ENCODE peak calls at places on chromosomes 7 and 10, in ten cellular contexts. P is COR-L47; W is heart right ventricle; I is activated CD8-positive, alpha-beta T cell treated with anti-CD3 and anti-CD28 coated beads for 36 hours; N is coronary artery; A is NB4; F is midbrain; D is amniotic epithelial cell; Z is M059J; R is osteoblast. Q is an unnamed sample.

GRCh38 chr10:112843623-112844022 is 106.4 kb upstream of the TCF7L2 start:
- DNase-seq in P (no peak), W (no peak), I (no peak), N (no peak), A (peak; percentile 57), F (no peak), D (peak; percentile 79), Z (no peak), R (no peak), Q (no peak)

GRCh38 chr7:3336042-3336665 is 35.1 kb downstream of the SDK1 start:
- DNase-seq in P (no peak), W (no peak), I (no peak), N (no peak), A (no peak), F (no peak), D (no peak), Z (no peak), R (peak; percentile 5), Q (no peak)

GRCh38 chr7:155589001-155589980 is 42.9 kb upstream of the CNPY1 start:
- DNase-seq in P (no peak), W (no peak), I (no peak), N (no peak), A (peak; percentile 58), F (no peak), D (no peak), Z (no peak), R (peak; percentile 75), Q (peak; percentile 91)

GRCh38 chr7:45657136-45657889 is 83.1 kb downstream of the ADCY1 start:
- DNase-seq in P (no peak), W (no peak), I (no peak), N (no peak), A (no peak), F (no peak), D (no peak), Z (no peak), R (no peak), Q (no peak)

GRCh38 chr7:55432937-55433784 is 68.0 kb downstream of the LANCL2 start:
- DNase-seq in P (peak; percentile 51), W (no peak), I (peak; percentile 33), N (no peak), A (peak; percentile 52), F (peak; percentile 13), D (peak; percentile 46), Z (peak; percentile 63), R (no peak), Q (no peak)

GRCh38 chr7:30347226-30348082 is 63.1 kb downstream of the ZNRF2 start:
- DNase-seq in P (no peak), W (no peak), I (no peak), N (no peak), A (peak; percentile 24), F (no peak), D (no peak), Z (peak; percentile 70), R (peak; percentile 56), Q (no peak)

GRCh38 chr10:4431114-4431862 is 394.7 kb upstream of the AKR1E2 start:
- DNase-seq in P (no peak), W (no peak), I (no peak), N (no peak), A (no peak), F (no peak), D (peak; percentile 83), Z (peak; percentile 52), R (no peak), Q (no peak)

GRCh38 chr7:130047801-130048200 is 3.4 kb downstream of the ZC3HC1 start:
- DNase-seq in P (no peak), W (no peak), I (no peak), N (no peak), A (no peak), F (no peak), D (no peak), Z (no peak), R (no peak), Q (no peak)

GRCh38 chr10:35216303-35216905 is 89.8 kb downstream of the CREM start:
- DNase-seq in P (no peak), W (peak; percentile 22), I (peak; percentile 56), N (no peak), A (peak; percentile 14), F (peak; percentile 41), D (no peak), Z (peak; percentile 29), R (no peak), Q (no peak)

GRCh38 chr7:46363688-46364087 is 442.6 kb upstream of the IGFBP3 start:
- DNase-seq in P (peak; percentile 5), W (no peak), I (no peak), N (no peak), A (no peak), F (no peak), D (no peak), Z (no peak), R (no peak), Q (no peak)

GRCh38 chr10:11511325-11511724 is 100.1 kb downstream of the USP6NL start:
- DNase-seq in P (no peak), W (no peak), I (no peak), N (no peak), A (no peak), F (no peak), D (no peak), Z (no peak), R (no peak), Q (no peak)

GRCh38 chr10:97494151-97494550 is 4.1 kb downstream of the MMS19 start:
- DNase-seq in P (no peak), W (no peak), I (no peak), N (no peak), A (no peak), F (peak; percentile 68), D (no peak), Z (no peak), R (no peak), Q (no peak)

GRCh38 chr10:71316081-71316785 is 2.8 kb upstream of the SLC29A3 start:
- DNase-seq in P (no peak), W (no peak), I (peak; percentile 61), N (no peak), A (peak; percentile 49), F (no peak), D (peak; percentile 33), Z (no peak), R (no peak), Q (no peak)

GRCh38 chr7:1225462-1226154 is 7.1 kb upstream of the UNCX start:
- DNase-seq in P (no peak), W (no peak), I (peak; percentile 60), N (no peak), A (peak; percentile 76), F (no peak), D (no peak), Z (no peak), R (peak; percentile 96), Q (no peak)

GRCh38 chr7:151888716-151889115 is 11.8 kb upstream of the PRKAG2 start:
- DNase-seq in P (no peak), W (no peak), I (no peak), N (peak; percentile 46), A (no peak), F (no peak), D (no peak), Z (no peak), R (no peak), Q (no peak)

GRCh38 chr7:14235056-14235455 is 245.6 kb upstream of the ETV1 start:
- DNase-seq in P (no peak), W (no peak), I (no peak), N (no peak), A (no peak), F (no peak), D (no peak), Z (no peak), R (no peak), Q (no peak)

GRCh38 chr7:126302639-126303038 is 950.1 kb downstream of the GRM8 start:
- DNase-seq in P (no peak), W (no peak), I (no peak), N (no peak), A (peak; percentile 19), F (no peak), D (no peak), Z (no peak), R (no peak), Q (no peak)

GRCh38 chr7:45922810-45923209 is 1.7 kb upstream of the IGFBP3 start:
- DNase-seq in P (no peak), W (no peak), I (peak; percentile 25), N (no peak), A (no peak), F (no peak), D (no peak), Z (peak; percentile 43), R (no peak), Q (no peak)

GRCh38 chr7:117015258-117016184 is 62.2 kb downstream of the ST7 start:
- DNase-seq in P (no peak), W (no peak), I (peak; percentile 25), N (no peak), A (no peak), F (no peak), D (no peak), Z (no peak), R (no peak), Q (no peak)

GRCh38 chr7:159032310-159032709 is 112.4 kb downstream of the VIPR2 start:
- DNase-seq in P (no peak), W (no peak), I (no peak), N (peak; percentile 68), A (no peak), F (no peak), D (no peak), Z (no peak), R (no peak), Q (no peak)

Q was measured in chondrocyte.